ENCODE peak calls at places on chromosome 19, in six cellular contexts. K is T-helper 2 cell; N is hippocampal formation; W is ascending aorta; H is activated T-cell treated with anti-CD3 and anti-CD28 coated beads, Interleukin-2, amount 50 U/mL, for 72 hours; F is epithelial cell of esophagus. Z is an unnamed sample.

GRCh38 chr19:8129061-8129460 is 20.3 kb downstream of the FBN3 start:
- DNase-seq in K (no peak), N (no peak), W (no peak), H (no peak), F (no peak), Z (peak; percentile 54)

GRCh38 chr19:13817615-13818371 is 22.6 kb downstream of the ZSWIM4 start:
- DNase-seq in K (peak; percentile 70), N (no peak), W (no peak), H (no peak), F (peak; percentile 67), Z (peak; percentile 99)

GRCh38 chr19:1756705-1757445 is 3.6 kb downstream of the ONECUT3 start:
- DNase-seq in K (no peak), N (no peak), W (no peak), H (no peak), F (no peak), Z (peak; percentile 70)

GRCh38 chr19:40147693-40148347 is 43.4 kb upstream of the MAP3K10 start:
- DNase-seq in K (no peak), N (no peak), W (no peak), H (no peak), F (peak; percentile 82), Z (no peak)

GRCh38 chr19:40927567-40927966 is 45.5 kb upstream of the CYP2A7 start:
- DNase-seq in K (no peak), N (no peak), W (no peak), H (no peak), F (no peak), Z (no peak)

GRCh38 chr19:33052352-33052972 is 12.2 kb downstream of the RHPN2 start:
- DNase-seq in K (no peak), N (peak; percentile 3), W (no peak), H (no peak), F (peak; percentile 77), Z (no peak)

GRCh38 chr19:18859676-18860301 is 28.0 kb downstream of the UPF1 start:
- DNase-seq in K (no peak), N (no peak), W (no peak), H (no peak), F (no peak), Z (no peak)

GRCh38 chr19:4338441-4339350 is at the start of gene STAP2:
- DNase-seq in K (peak; percentile 51), N (no peak), W (no peak), H (peak; percentile 32), F (peak; percentile 92), Z (peak; percentile 78)

GRCh38 chr19:51179297-51179696 is 37.2 kb downstream of the SIGLEC7 start:
- DNase-seq in K (no peak), N (no peak), W (no peak), H (no peak), F (no peak), Z (no peak)

GRCh38 chr19:47102561-47103135 is 10.9 kb downstream of the ZC3H4 start:
- DNase-seq in K (no peak), N (no peak), W (no peak), H (no peak), F (no peak), Z (no peak)